ENCODE peak calls at places on chromosomes 16 and 17, in ten cellular contexts. A is upper lobe of left lung, I is ovary, L is heart left ventricle, U is adrenal gland, T is sigmoid colon, E is esophagus squamous epithelium, Q is IMR-90, Y is stomach, B is GM12878. V is an unnamed sample.

GRCh38 chr16:55499951-55500350 is 8.9 kb upstream of the LPCAT2 start:
- DNase-seq in A (no peak), Y (no peak), B (no peak), Q (peak), I (no peak), T (peak), L (no peak), E (no peak), U (peak), V (no peak)

GRCh38 chr17:59038734-59039133 is 67.9 kb downstream of the TRIM37 start:
- DNase-seq in A (no peak), I (no peak), Q (peak), Y (no peak), L (no peak), B (no peak), T (no peak), E (no peak), U (peak), V (no peak)

GRCh38 chr16:22977294-22977697 is 163.3 kb downstream of the HS3ST2 start:
- DNase-seq in L (no peak), B (no peak), A (no peak), E (no peak), Y (no peak), T (no peak), Q (no peak), U (no peak), I (no peak), V (no peak)

GRCh38 chr17:38872671-38873385 is 3.0 kb downstream of the LASP1 start:
- DNase-seq in A (no peak), Q (no peak), I (no peak), B (no peak), T (no peak), Y (peak), U (no peak), E (no peak), L (no peak), V (no peak)

GRCh38 chr16:73993878-73994277 is 302.7 kb upstream of the PSMD7 start:
- DNase-seq in U (no peak), Q (no peak), Y (no peak), T (no peak), I (no peak), L (no peak), A (no peak), E (no peak), B (no peak), V (no peak)

GRCh38 chr17:6940186-6940649 is 55.6 kb upstream of the ALOX12 start:
- DNase-seq in B (no peak), E (no peak), L (no peak), I (no peak), A (no peak), T (peak), Y (no peak), Q (no peak), U (no peak), V (no peak)

GRCh38 chr16:22859925-22860324 is 46.0 kb downstream of the HS3ST2 start:
- DNase-seq in Y (no peak), U (no peak), Q (no peak), E (no peak), T (no peak), L (no peak), A (no peak), B (no peak), I (no peak), V (no peak)

GRCh38 chr17:69733171-69734014 is 318.9 kb downstream of the MAP2K6 start:
- DNase-seq in U (peak), Q (peak), B (no peak), A (no peak), L (peak), E (no peak), Y (no peak), I (no peak), T (no peak), V (no peak)

GRCh38 chr16:9518054-9518453 is 426.6 kb downstream of the HAPSTR1 start:
- DNase-seq in L (no peak), Q (no peak), B (no peak), Y (no peak), I (no peak), U (peak), T (peak), E (no peak), A (no peak), V (no peak)

GRCh38 chr16:85285681-85286065 is 173.4 kb upstream of the CIBAR2 start:
- DNase-seq in U (no peak), Q (no peak), A (no peak), T (no peak), Y (no peak), E (no peak), L (no peak), B (no peak), I (no peak), V (no peak)

GRCh38 chr17:4098516-4099209 is 44.2 kb downstream of the ZZEF1 start:
- DNase-seq in Y (no peak), I (no peak), T (no peak), L (no peak), B (no peak), U (no peak), Q (no peak), A (no peak), E (no peak), V (no peak)

GRCh38 chr16:17467923-17468540 is 2.7 kb downstream of the XYLT1 start:
- DNase-seq in Y (peak), T (peak), L (peak), A (peak), I (peak), B (no peak), E (no peak), U (peak), Q (peak), V (peak)

GRCh38 chr16:82220541-82220940 is 50.5 kb upstream of the MPHOSPH6 start:
- DNase-seq in B (no peak), Q (no peak), T (no peak), I (no peak), U (no peak), A (no peak), E (no peak), L (no peak), Y (no peak), V (no peak)

GRCh38 chr17:59725691-59726090 is 18.2 kb downstream of the VMP1 start:
- DNase-seq in E (no peak), T (no peak), A (no peak), Q (no peak), L (no peak), B (no peak), I (no peak), Y (no peak), U (no peak), V (no peak)

GRCh38 chr17:66716236-66717026 is 118.5 kb upstream of the CACNG5 start:
- DNase-seq in T (no peak), U (peak), E (no peak), I (no peak), B (no peak), A (no peak), L (no peak), Y (no peak), Q (peak), V (no peak)

GRCh38 chr17:44941712-44942331 is 5.8 kb downstream of the KIF18B start:
- DNase-seq in E (no peak), T (peak), I (no peak), Y (no peak), Q (no peak), B (no peak), A (no peak), U (no peak), L (no peak), V (no peak)

GRCh38 chr17:33640629-33641028 is 347.5 kb upstream of the ASIC2 start:
- DNase-seq in I (no peak), Q (no peak), Y (no peak), U (no peak), T (no peak), E (no peak), A (no peak), L (no peak), B (no peak), V (no peak)

GRCh38 chr16:3187798-3188674 is at the start of gene OR1F1:
- DNase-seq in Y (no peak), B (no peak), A (no peak), E (no peak), L (no peak), T (no peak), I (no peak), U (no peak), Q (peak), V (peak)

GRCh38 chr17:21279582-21279981 is 4.9 kb upstream of the MAP2K3 start:
- DNase-seq in U (no peak), I (no peak), L (no peak), B (no peak), Y (no peak), Q (no peak), T (no peak), E (no peak), A (peak), V (no peak)

GRCh38 chr16:69143116-69143515 is 10.7 kb downstream of the UTP4 start:
- DNase-seq in E (no peak), T (no peak), L (no peak), B (no peak), Y (no peak), U (no peak), A (no peak), I (no peak), Q (no peak), V (no peak)

GRCh38 chr16:27995378-27995777 is 68.1 kb downstream of the GSG1L start:
- DNase-seq in Y (no peak), B (no peak), E (no peak), I (no peak), L (no peak), U (no peak), Q (no peak), T (no peak), A (no peak), V (no peak)

GRCh38 chr17:58595194-58595792 is 80.9 kb upstream of the MTMR4 start:
- DNase-seq in E (no peak), I (no peak), U (no peak), Y (no peak), Q (no peak), A (no peak), L (no peak), T (peak), B (no peak), V (no peak)

GRCh38 chr17:39096435-39097158 is 54.8 kb downstream of the PLXDC1 start:
- DNase-seq in A (peak), L (no peak), Y (no peak), T (no peak), I (peak), B (no peak), U (no peak), E (no peak), Q (no peak), V (no peak)

GRCh38 chr16:30934827-30935557 is 11.6 kb downstream of the FBXL19 start:
- DNase-seq in I (no peak), Y (peak), A (peak), U (peak), E (no peak), L (no peak), B (no peak), T (no peak), Q (peak), V (peak)

GRCh38 chr16:48158296-48158695 is 2.5 kb upstream of the ABCC12 start:
- DNase-seq in B (peak), T (no peak), Y (no peak), U (no peak), A (no peak), I (no peak), E (no peak), L (no peak), Q (peak), V (no peak)

GRCh38 chr16:87418216-87418615 is 26.1 kb downstream of the MAP1LC3B start:
- DNase-seq in I (peak), B (no peak), U (no peak), Q (no peak), A (no peak), Y (no peak), L (no peak), E (no peak), T (peak), V (no peak)

GRCh38 chr16:50038756-50039529 is 13.9 kb downstream of the CNEP1R1 start:
- DNase-seq in Q (no peak), I (no peak), E (no peak), Y (peak), U (peak), L (peak), T (peak), B (no peak), A (peak), V (peak)

GRCh38 chr17:44219126-44219635 is 294 bp downstream of the UBTF start:
- DNase-seq in T (peak), Q (peak), A (peak), I (peak), L (peak), E (no peak), Y (peak), U (peak), B (no peak), V (peak)

GRCh38 chr17:17823433-17824118 is 13.2 kb downstream of the SREBF1 start:
- DNase-seq in I (peak), U (peak), L (peak), A (peak), Y (peak), B (no peak), E (peak), T (peak), Q (peak), V (peak)

GRCh38 chr17:64599187-64599676 is 62.9 kb downstream of the SMURF2 start:
- DNase-seq in L (no peak), I (no peak), B (no peak), Y (peak), Q (no peak), U (no peak), A (peak), E (no peak), T (no peak), V (no peak)

DNA sequence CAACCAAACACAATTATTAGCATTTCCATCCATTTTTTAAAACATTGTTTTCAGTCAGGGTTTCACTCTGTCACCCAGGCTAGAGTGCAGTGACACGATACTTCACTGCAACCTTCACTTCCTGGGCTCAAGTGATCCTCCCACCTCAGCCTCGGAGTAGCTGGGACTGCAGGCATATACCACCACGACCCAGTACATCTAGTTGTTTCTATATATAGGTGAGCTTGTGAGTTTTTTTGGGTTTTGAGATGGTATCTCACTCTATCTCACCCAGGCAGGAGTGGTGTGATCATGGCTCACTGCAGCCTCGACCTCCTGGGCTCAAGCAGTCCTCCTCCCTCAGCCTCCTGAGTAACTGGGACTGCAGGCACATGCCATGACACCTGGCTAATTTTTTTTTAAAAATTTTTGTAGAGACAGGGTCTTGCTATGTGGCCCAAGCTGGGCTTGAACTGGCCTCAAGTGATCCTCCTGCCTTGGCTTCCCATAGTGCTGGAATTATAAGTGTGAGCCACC is 21.5 kb upstream of the ATP5MC1 start:
- DNase-seq in T (no peak), U (no peak), B (no peak), L (no peak), I (no peak), A (no peak), Q (no peak), Y (no peak), E (no peak), V (no peak)
- H3K27ac ChIP-seq in T (no peak), U (no peak), B (no peak), L (peak), I (no peak), A (no peak), Q (no peak), Y (peak), E (no peak), V (peak)

DNA sequence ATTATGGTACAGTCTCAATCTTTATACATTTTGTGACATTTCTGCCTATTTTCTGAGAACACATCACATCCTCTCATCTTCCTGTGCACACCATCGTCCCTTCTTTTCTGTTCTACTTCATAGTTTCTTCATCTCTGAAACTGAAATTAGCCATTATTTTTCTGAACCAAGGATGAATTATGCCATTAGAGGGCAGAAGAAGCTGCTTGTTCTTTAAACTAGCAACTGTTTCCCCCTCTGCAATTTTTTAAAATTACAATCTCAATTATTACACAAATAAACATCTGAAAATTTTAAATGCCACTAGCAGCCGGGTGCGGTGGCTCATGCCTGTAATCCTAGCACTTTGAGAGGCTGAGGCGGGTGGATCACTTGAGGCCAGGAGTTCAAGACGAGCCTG is 41.3 kb downstream of the RBBP6 start:
- DNase-seq in Y (no peak), A (no peak), E (no peak), I (no peak), U (no peak), T (no peak), L (no peak), Q (peak), B (no peak), V (no peak)
- TF ChIP-seq CTCF in Y (no peak), A (no peak), E (no peak), I (no peak), U (peak), T (no peak), L (peak), Q (peak), B (peak), V (peak)

DNA sequence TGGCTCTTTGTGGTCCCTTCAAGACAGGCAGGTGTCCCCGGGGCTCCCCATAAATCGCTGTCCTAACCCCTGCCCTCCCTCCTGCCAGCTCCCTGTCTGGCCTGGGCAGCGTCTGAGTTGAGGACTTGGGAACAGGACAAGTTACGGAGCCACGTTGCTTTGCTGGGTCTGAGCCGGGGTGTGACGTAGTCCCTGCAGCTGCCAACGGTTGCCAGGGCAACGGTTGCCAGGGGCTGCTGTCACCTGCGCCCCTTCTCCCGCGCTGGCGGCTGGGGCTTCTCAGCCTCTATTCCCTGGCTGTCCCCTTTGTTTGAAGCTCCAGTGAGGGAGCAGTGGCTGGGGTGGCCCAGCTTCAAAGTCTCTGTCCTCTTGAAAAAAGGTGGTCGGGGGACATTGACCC is 10.7 kb downstream of the ADGRG1 start:
- DNase-seq in L (no peak), E (no peak), B (no peak), U (no peak), Q (no peak), I (peak), T (no peak), Y (peak), A (no peak), V (peak)
- TF ChIP-seq POLR2A in L (no peak), E (no peak), B (no peak), U (no peak), Q (no peak), I (no peak), T (no peak), Y (no peak), A (no peak), V (no peak)

DNA sequence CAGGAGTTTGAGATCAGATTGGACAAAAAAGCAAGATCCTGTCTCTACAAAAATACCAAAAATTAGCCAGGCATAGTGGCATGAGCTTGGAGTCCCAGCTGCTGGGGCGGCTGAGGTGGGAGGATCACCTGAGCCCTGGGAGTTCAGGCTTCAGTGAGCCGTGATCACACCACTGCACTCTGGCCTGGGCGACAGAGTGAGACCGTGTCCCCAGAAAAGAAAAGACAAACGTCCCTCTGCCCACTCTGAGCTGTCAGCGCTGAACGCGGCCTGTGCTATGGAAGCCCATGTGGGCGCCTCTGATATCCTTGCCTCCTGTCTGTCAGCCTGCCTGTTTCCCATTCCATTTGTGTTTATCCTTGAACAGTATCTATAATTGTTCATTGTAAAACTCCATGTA is 50.8 kb downstream of the FOXK2 start:
- DNase-seq in E (no peak), L (no peak), T (no peak), B (no peak), A (no peak), U (no peak), I (no peak), Y (no peak), Q (no peak), V (no peak)
- H3K27ac ChIP-seq in E (no peak), L (peak), T (no peak), B (no peak), A (no peak), U (no peak), I (no peak), Y (no peak), Q (no peak), V (no peak)

GRCh38 chr17:81120695-81121621 is 44.3 kb upstream of the PVALEF start:
- DNase-seq in Q (no peak), Y (no peak), T (no peak), E (no peak), L (no peak), A (no peak), U (no peak), B (no peak), I (no peak), V (no peak)

GRCh38 chr17:81118308-81119221 is 46.7 kb upstream of the PVALEF start:
- DNase-seq in T (no peak), A (no peak), I (no peak), U (peak), B (no peak), Y (no peak), E (no peak), L (no peak), Q (no peak), V (no peak)

GRCh38 chr17:81120149-81120484 is 45.2 kb upstream of the PVALEF start:
- DNase-seq in A (no peak), B (no peak), Q (no peak), Y (no peak), I (no peak), E (no peak), U (peak), L (no peak), T (no peak), V (no peak)

GRCh38 chr17:81117672-81118198 is 47.6 kb upstream of the PVALEF start:
- DNase-seq in L (no peak), T (no peak), A (no peak), Q (no peak), E (no peak), B (no peak), Y (no peak), U (no peak), I (no peak), V (no peak)

DNA sequence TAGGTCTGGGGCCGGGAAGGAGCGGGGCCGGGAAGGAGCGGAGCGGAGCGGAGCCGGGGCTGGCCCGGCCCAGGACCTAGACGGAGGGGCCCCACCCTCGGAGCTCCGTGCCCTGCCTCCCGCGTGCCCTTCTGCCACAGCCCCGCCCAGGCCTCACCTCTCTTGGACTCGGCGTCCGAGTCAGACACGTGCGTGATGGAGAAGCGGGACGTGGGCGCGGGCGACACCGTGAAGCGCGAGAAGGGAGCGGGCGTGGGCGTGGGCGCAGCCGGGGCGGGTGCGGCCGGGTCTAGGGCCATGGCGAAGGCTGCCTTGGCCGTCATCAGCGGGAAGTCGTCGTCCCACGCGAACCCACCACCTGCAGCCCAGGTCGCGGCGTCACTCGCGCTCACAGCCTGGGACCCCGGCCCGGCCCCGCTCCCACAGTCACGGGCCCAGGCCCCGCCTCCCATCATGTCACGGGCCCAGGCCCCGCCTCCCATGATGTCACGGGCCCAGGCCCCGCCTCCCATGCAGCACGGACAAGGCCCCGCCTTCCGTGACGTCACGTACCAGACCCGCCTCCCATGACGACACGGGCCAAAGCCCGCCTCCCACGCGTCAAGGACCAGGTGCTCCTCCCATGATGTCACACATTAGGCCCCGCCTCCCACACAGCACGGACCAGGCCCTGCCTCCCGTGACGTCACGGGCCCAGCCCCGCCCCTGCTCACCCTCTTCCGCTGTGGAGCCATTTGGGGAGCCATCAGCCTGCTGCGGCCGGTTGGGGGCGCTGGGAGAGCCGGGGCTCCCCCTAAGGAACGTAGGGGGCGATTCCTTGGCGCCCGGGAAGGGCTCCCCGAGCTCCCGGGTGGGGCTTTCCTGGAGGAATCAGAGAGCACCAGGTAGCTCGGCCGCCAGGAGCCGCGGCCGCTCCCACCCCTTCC is 45.8 kb upstream of the PVALEF start:
- DNase-seq in L (peak), Y (peak), E (peak), I (peak), Q (peak), B (peak), T (peak), U (peak), A (peak), V (peak)
- TF ChIP-seq CTCF in L (no peak), Y (no peak), E (peak), I (peak), Q (peak), B (no peak), T (no peak), U (no peak), A (no peak), V (peak)

GRCh38 chr16:57187508-57187854 is 1.4 kb downstream of the RSPRY1 start:
- DNase-seq in I (no peak), E (no peak), Q (no peak), U (no peak), Y (no peak), L (no peak), A (no peak), B (no peak), T (no peak), V (no peak)
- TF ChIP-seq POLR2A in I (no peak), E (no peak), Q (no peak), U (no peak), Y (no peak), L (no peak), A (no peak), B (no peak), T (no peak), V (no peak)